ENCODE peak calls at places on chromosomes 11 and 22, in six cellular contexts. E is heart left ventricle, S is pancreas, N is colonic mucosa, X is H9, W is epithelial cell of esophagus. D is an unnamed sample.

GRCh38 chr11:88051386-88051785 is 123.9 kb downstream of the RAB38 start:
- DNase-seq in E (no peak), S (no peak), N (no peak), X (no peak), W (peak; percentile 63), D (no peak)

GRCh38 chr22:21015051-21016006 is at the start of gene P2RX6:
- DNase-seq in E (no peak), S (no peak), N (no peak), X (no peak), W (no peak), D (no peak)

GRCh38 chr11:128207861-128208321 is 379.5 kb downstream of the ETS1 start:
- DNase-seq in E (no peak), S (no peak), N (no peak), X (no peak), W (peak; percentile 98), D (no peak)

GRCh38 chr11:116869610-116870009 is 32.2 kb upstream of the APOA1 start:
- DNase-seq in E (no peak), S (no peak), N (no peak), X (no peak), W (no peak), D (no peak)

GRCh38 chr11:12316432-12316831 is 60.9 kb upstream of the PARVA start:
- DNase-seq in E (no peak), S (no peak), N (no peak), X (no peak), W (no peak), D (no peak)

GRCh38 chr22:30565341-30565740 is 9.1 kb downstream of the GAL3ST1 start:
- DNase-seq in E (no peak), S (no peak), N (no peak), X (no peak), W (no peak), D (no peak)

GRCh38 chr22:36798671-36799066 is 18.2 kb downstream of the PVALB start:
- DNase-seq in E (no peak), S (no peak), N (no peak), X (no peak), W (no peak), D (no peak)

GRCh38 chr22:39278040-39278439 is 33.3 kb upstream of the PDGFB start:
- DNase-seq in E (peak; percentile 85), S (no peak), N (no peak), X (no peak), W (no peak), D (no peak)

GRCh38 chr11:24575392-24575791 is 78.5 kb downstream of the LUZP2 start:
- DNase-seq in E (no peak), S (no peak), N (no peak), X (no peak), W (peak; percentile 44), D (no peak)

GRCh38 chr22:41848468-41848867 is 15.6 kb downstream of the SREBF2 start:
- DNase-seq in E (no peak), S (no peak), N (peak; percentile 90), X (no peak), W (peak; percentile 83), D (no peak)

GRCh38 chr11:794766-795637 is 3.1 kb downstream of the SLC25A22 start:
- DNase-seq in E (no peak), S (peak; percentile 90), N (peak; percentile 66), X (no peak), W (no peak), D (no peak)

GRCh38 chr11:820655-821512 is 2.2 kb downstream of the PNPLA2 start:
- DNase-seq in E (peak; percentile 87), S (peak; percentile 95), N (peak; percentile 80), X (no peak), W (peak; percentile 40), D (no peak)

GRCh38 chr11:69293819-69294505 is at the start of gene MYEOV:
- DNase-seq in E (no peak), S (no peak), N (peak; percentile 89), X (peak; percentile 89), W (peak; percentile 56), D (no peak)

GRCh38 chr11:85088286-85088685 is 538.9 kb downstream of the DLG2 start:
- DNase-seq in E (no peak), S (no peak), N (no peak), X (no peak), W (peak; percentile 2), D (no peak)

GRCh38 chr11:61414547-61414946 is 15.2 kb downstream of the CPSF7 start:
- DNase-seq in E (no peak), S (no peak), N (no peak), X (no peak), W (no peak), D (no peak)

GRCh38 chr11:12430912-12431311 is 53.5 kb downstream of the PARVA start:
- DNase-seq in E (no peak), S (peak; percentile 77), N (peak; percentile 83), X (no peak), W (peak; percentile 89), D (peak; percentile 37)

GRCh38 chr11:113184498-113184897 is 129.9 kb upstream of the TTC12 start:
- DNase-seq in E (no peak), S (no peak), N (no peak), X (no peak), W (peak; percentile 91), D (no peak)

GRCh38 chr22:40462195-40462988 is 92.0 kb downstream of the SGSM3 start:
- DNase-seq in E (no peak), S (no peak), N (no peak), X (no peak), W (no peak), D (no peak)

GRCh38 chr11:2524446-2525165 is 79.8 kb downstream of the KCNQ1 start:
- DNase-seq in E (peak; percentile 47), S (peak; percentile 11), N (peak; percentile 19), X (no peak), W (no peak), D (no peak)

GRCh38 chr11:10488581-10489443 is 33.7 kb downstream of the AMPD3 start:
- DNase-seq in E (no peak), S (no peak), N (peak; percentile 82), X (peak; percentile 18), W (peak; percentile 99), D (peak; percentile 11)

GRCh38 chr11:124938206-124938765 is 2.4 kb upstream of the HEPACAM start:
- DNase-seq in E (no peak), S (no peak), N (no peak), X (no peak), W (peak; percentile 34), D (no peak)

GRCh38 chr11:124935548-124936514 is at the start of gene HEPACAM:
- DNase-seq in E (no peak), S (no peak), N (no peak), X (no peak), W (no peak), D (no peak)

GRCh38 chr11:124934862-124935547 is 842 bp downstream of the HEPACAM start:
- DNase-seq in E (no peak), S (no peak), N (no peak), X (no peak), W (peak; percentile 53), D (no peak)

GRCh38 chr11:124938970-124939369 is 3.1 kb upstream of the HEPACAM start:
- DNase-seq in E (no peak), S (no peak), N (no peak), X (no peak), W (no peak), D (no peak)

DNA sequence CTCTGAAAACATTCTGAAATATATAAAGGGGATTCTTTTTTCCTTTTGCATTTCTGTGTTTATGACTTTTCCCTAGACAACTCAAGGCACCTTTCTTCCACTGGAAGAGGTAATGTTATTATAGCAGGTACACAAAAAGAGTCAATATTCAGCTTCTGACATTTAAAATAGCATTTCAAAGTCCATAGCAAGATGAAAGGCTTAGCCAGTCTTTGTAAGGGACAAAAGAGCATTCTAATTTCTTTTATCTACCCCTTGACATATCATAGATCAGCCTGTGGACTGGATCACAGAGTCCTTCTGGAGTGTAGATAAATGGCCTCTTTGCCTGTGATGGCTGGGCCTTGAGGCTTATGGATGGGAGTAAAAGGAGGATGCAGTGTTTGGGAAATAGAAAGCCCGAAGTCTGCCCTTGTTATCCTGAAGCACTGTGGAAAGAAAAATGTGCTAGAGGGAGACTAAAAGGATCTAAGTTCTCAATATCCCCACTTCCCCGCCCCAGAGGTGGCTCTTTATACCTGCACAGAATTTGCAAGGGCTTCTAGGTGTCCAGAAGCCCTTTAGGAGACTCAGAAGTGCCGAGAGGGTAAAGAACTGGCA is 1.6 kb upstream of the HEPACAM start:
- DNase-seq in E (no peak), S (no peak), N (no peak), X (no peak), W (no peak), D (no peak)
- TF ChIP-seq CTCF in E (no peak), S (no peak), N (no peak), X (no peak), W (no peak), D (no peak)

DNA sequence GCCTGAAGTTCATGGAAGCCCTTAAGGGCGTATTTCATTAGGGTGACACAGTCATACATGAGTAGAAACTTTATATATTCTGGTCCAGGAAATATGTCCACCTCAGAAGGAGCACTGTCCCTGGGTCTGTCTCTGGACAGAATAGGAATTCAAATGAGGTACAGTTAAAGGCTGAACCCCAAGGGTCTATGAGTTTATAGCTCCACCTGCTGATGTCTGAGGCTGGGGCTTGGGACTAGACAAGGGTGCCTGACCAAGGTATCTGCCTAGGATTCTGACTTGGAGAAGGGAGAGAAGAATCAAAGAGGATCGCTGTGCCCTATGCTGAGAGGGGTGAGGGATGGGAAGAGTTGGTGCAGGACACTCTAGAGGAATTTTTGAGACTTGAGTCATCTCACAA is 14.9 kb downstream of the HEPHL1 start:
- DNase-seq in E (no peak), S (no peak), N (no peak), X (no peak), W (no peak), D (no peak)
- TF ChIP-seq CTCF in E (no peak), S (no peak), N (no peak), X (no peak), W (no peak), D (no peak)

DNA sequence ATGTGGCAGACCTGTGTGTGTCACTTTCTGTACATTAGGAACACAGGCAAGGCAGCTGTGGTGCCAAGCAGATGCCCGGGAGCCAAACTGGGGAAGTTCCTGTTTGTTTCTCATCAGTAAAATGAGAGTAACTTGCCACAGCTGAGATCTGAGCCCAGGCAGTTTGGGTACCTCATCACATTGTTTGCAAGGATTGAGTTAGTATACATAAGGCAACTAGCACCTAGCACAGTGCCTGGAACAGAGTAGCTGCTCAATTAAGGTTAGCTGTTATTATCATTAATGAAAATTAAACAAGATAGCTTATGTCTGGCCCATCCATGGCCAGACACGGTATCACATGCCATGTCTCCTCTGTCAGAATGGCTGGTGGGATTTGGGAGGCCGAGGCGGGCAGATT is 7.8 kb downstream of the SOX10 start:
- DNase-seq in E (no peak), S (no peak), N (no peak), X (no peak), W (no peak), D (no peak)
- TF ChIP-seq CTCF in E (no peak), S (no peak), N (no peak), X (no peak), W (no peak), D (no peak)

GRCh38 chr11:17496406-17496805 is 19.8 kb upstream of the ABCC8 start:
- DNase-seq in E (no peak), S (no peak), N (no peak), X (no peak), W (peak; percentile 10), D (no peak)

GRCh38 chr11:17500673-17501072 is 24.0 kb upstream of the ABCC8 start:
- DNase-seq in E (no peak), S (no peak), N (no peak), X (no peak), W (no peak), D (no peak)

GRCh38 chr11:17498058-17498457 is 21.4 kb upstream of the ABCC8 start:
- DNase-seq in E (no peak), S (no peak), N (peak; percentile 42), X (peak; percentile 53), W (peak; percentile 25), D (no peak)

GRCh38 chr11:17502630-17503029 is 26.0 kb upstream of the ABCC8 start:
- DNase-seq in E (no peak), S (no peak), N (no peak), X (no peak), W (no peak), D (no peak)

GRCh38 chr11:17498475-17498874 is 21.8 kb upstream of the ABCC8 start:
- DNase-seq in E (no peak), S (no peak), N (no peak), X (peak; percentile 56), W (peak; percentile 52), D (no peak)
- TF ChIP-seq CTCF in E (no peak), S (no peak), N (no peak), X (peak; percentile 65), W (peak; percentile 60), D (no peak)

D was measured in omental fat pad.